ENCODE peak calls at places on chromosomes 4 and X, in five cellular contexts. U is lung; I is CD8-positive, alpha-beta T cell; R is hepatocyte; S is GM23248. V is an unnamed sample.

GRCh38 chrX:153922932-153923857 is 2.9 kb downstream of the ARHGAP4 start:
- DNase-seq in U (peak; percentile 75), S (peak; percentile 56), R (peak; percentile 50), I (no peak), V (peak; percentile 78)

GRCh38 chrX:3119376-3119775 is 78.1 kb downstream of the ARSF start:
- DNase-seq in I (no peak), U (no peak), S (no peak), R (no peak), V (no peak)

GRCh38 chr4:86497131-86497530 is 97.0 kb upstream of the PTPN13 start:
- DNase-seq in I (no peak), S (peak; percentile 77), U (no peak), R (peak; percentile 22), V (no peak)

GRCh38 chr4:147461161-147461560 is 19.7 kb upstream of the EDNRA start:
- DNase-seq in S (no peak), U (no peak), I (no peak), R (no peak), V (no peak)

GRCh38 chr4:122003335-122003734 is 51.5 kb upstream of the TRPC3 start:
- DNase-seq in I (peak; percentile 21), U (no peak), S (peak; percentile 12), R (peak; percentile 59), V (no peak)

GRCh38 chrX:71679575-71680207 is 12.3 kb downstream of the LOC101059915 start:
- DNase-seq in I (no peak), U (no peak), S (no peak), R (no peak), V (no peak)

GRCh38 chr4:51943221-51943620 is 76.9 kb downstream of the LRRC66 start:
- DNase-seq in I (no peak), R (no peak), U (no peak), S (peak; percentile 30), V (no peak)

GRCh38 chr4:11545651-11546050 is 117.0 kb upstream of the HS3ST1 start:
- DNase-seq in U (no peak), I (no peak), S (no peak), R (no peak), V (no peak)

GRCh38 chr4:106039796-106040195 is 144.5 kb downstream of the NPNT start:
- DNase-seq in U (no peak), I (no peak), S (no peak), R (no peak), V (no peak)

GRCh38 chr4:175290401-175290800 is 372.2 kb downstream of the ADAM29 start:
- DNase-seq in I (no peak), U (no peak), S (no peak), R (no peak), V (no peak)

GRCh38 chr4:59904331-59904730 is 1295.8 kb upstream of the ADGRL3 start:
- DNase-seq in S (no peak), R (no peak), I (no peak), U (no peak), V (no peak)

GRCh38 chr4:72846280-72847111 is 223.0 kb downstream of the COX18 start:
- DNase-seq in I (no peak), R (peak; percentile 48), S (peak; percentile 17), U (no peak), V (no peak)

GRCh38 chrX:96183843-96184242 is 500.8 kb upstream of the DIAPH2 start:
- DNase-seq in U (no peak), S (peak; percentile 14), R (peak; percentile 11), I (no peak), V (no peak)

GRCh38 chr4:94508841-94509240 is 57.1 kb downstream of the PDLIM5 start:
- DNase-seq in R (no peak), U (no peak), S (peak; percentile 42), I (no peak), V (no peak)

GRCh38 chr4:94508256-94508655 is 56.5 kb downstream of the PDLIM5 start:
- DNase-seq in S (peak; percentile 17), I (no peak), U (no peak), R (no peak), V (no peak)

GRCh38 chr4:94507708-94508107 is 56.0 kb downstream of the PDLIM5 start:
- DNase-seq in S (peak; percentile 94), U (no peak), I (no peak), R (peak; percentile 62), V (no peak)

GRCh38 chr4:94507281-94507680 is 55.5 kb downstream of the PDLIM5 start:
- DNase-seq in R (no peak), I (no peak), S (no peak), U (no peak), V (no peak)

DNA sequence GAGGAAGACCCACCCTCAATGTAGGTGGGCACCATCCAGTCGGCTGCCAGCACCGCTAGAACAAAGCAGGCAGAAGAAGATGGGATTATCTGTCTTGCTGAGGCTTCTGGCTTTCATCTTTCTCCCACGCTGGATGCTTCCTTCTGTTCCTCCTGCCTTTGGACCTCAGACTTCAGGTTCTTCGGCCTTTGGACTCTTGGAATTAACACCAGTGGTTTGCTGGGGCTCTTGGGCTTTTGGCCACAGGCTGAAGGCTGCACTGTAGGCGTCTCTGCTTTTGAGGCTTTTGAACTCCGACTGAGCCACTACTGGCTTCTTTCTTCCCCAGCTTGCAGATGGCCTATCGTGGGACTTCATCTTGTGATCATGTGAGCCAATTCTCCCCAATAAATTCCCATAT is 55.1 kb downstream of the PDLIM5 start:
- DNase-seq in U (no peak), R (no peak), I (no peak), S (no peak), V (no peak)
- H3K27ac ChIP-seq in U (peak overlapping the region; percentile 66), R (peak overlapping the region; percentile 17), I (no peak overlapping the region), S (peak overlapping the region; percentile 72), V (peak overlapping the region; percentile 52)

GRCh38 chr4:96317924-96318323 is 478.0 kb downstream of the PDHA2 start:
- DNase-seq in U (no peak), I (no peak), S (no peak), R (no peak), V (no peak)
- H3K27ac ChIP-seq in U (no peak overlapping the region), I (no peak overlapping the region), S (no peak overlapping the region), R (no peak overlapping the region), V (no peak overlapping the region)

DNA sequence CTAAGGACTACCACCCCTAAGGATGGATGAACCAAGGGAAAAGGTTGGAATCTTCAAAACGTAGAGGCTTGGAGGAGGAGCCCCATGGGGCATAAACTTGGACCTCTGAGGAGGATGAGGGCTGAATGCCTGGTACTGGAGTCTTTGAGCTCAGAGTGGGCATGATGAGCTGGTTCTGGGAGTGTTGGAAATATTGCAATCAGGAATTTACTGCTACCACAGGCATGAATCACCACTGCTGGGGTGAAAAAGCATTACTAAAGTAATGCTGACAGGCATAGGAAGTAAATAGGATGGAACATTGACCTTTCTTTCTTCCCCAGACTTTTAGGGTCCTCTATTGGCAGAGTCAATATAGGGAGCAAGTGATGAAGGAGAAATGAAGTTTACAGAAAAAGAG is 105.8 kb upstream of the RPS6KA3 start:
- DNase-seq in I (no peak), R (no peak), U (no peak), S (peak; percentile 63), V (no peak)
- H3K27ac ChIP-seq in I (no peak overlapping the region), R (peak overlapping the region; percentile 79), U (no peak overlapping the region), S (no peak overlapping the region), V (no peak overlapping the region)

DNA sequence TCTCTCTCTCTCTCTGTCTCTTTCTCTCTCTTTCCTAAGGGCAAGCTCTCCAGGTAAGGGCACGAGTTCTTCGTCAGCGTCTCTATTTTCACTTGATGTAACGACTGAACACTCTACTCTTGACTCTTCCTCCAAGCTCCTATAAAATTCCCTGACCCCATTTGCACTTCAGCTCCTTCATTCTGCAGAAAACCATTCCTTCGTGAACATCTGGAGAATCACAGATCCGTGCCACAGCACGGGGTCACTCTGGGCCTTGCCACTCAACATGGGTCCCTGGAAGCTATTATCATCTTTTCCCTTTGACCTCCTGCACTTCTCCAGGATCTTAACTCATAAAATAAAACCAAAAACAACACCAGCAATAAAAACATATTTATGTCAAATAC is 112.0 kb upstream of the LNX1 start:
- DNase-seq in R (no peak), U (no peak), S (peak; percentile 14), I (no peak), V (no peak)
- H3K27ac ChIP-seq in R (peak overlapping the region; percentile 83), U (no peak overlapping the region), S (peak overlapping the region; percentile 64), I (no peak overlapping the region), V (peak overlapping the region; percentile 74)

GRCh38 chrX:10450229-10450958 is 170.0 kb downstream of the MID1 start:
- DNase-seq in U (no peak), S (peak; percentile 66), I (no peak), R (no peak), V (no peak)

GRCh38 chrX:10453945-10454344 is 166.4 kb downstream of the MID1 start:
- DNase-seq in I (no peak), S (no peak), R (no peak), U (no peak), V (no peak)

GRCh38 chrX:10447577-10448214 is 172.7 kb downstream of the MID1 start:
- DNase-seq in I (no peak), U (no peak), R (no peak), S (peak; percentile 12), V (no peak)

GRCh38 chrX:10450959-10451355 is 169.4 kb downstream of the MID1 start:
- DNase-seq in S (peak; percentile 26), I (no peak), U (no peak), R (no peak), V (no peak)
- H3K27ac ChIP-seq in S (peak overlapping the region; percentile 70), I (no peak overlapping the region), U (no peak overlapping the region), R (no peak overlapping the region), V (no peak overlapping the region)

V was measured in heart right ventricle.